ENCODE peak calls at places on chromosomes 3 and 15, in seven cellular contexts. B is right atrium auricular region, D is endothelial cell, I is iris pigment epithelial cell, K is neural crest cell, W is cerebellar cortex, A is left colon. G is an unnamed sample.

GRCh38 chr3:14632445-14632930 is 19.1 kb upstream of the CCDC174 start:
- DNase-seq in B (no peak), D (no peak), I (no peak), K (no peak), W (no peak), A (no peak), G (no peak)

GRCh38 chr3:64924961-64925360 is 237.2 kb upstream of the ADAMTS9 start:
- DNase-seq in B (no peak), D (no peak), I (no peak), K (no peak), W (no peak), A (no peak), G (no peak)

GRCh38 chr3:190366145-190366544 is 21.8 kb upstream of the CLDN16 start:
- DNase-seq in B (no peak), D (no peak), I (no peak), K (no peak), W (no peak), A (no peak), G (no peak)

GRCh38 chr15:39556461-39556860 is 24.4 kb upstream of the THBS1 start:
- DNase-seq in B (peak; percentile 26), D (no peak), I (no peak), K (no peak), W (no peak), A (no peak), G (no peak)

GRCh38 chr3:66442254-66443249 is 58.3 kb downstream of the LRIG1 start:
- DNase-seq in B (peak; percentile 74), D (peak; percentile 49), I (peak; percentile 78), K (no peak), W (peak; percentile 47), A (peak; percentile 86), G (no peak)

GRCh38 chr3:80649170-80649569 is 881.4 kb upstream of the ROBO1 start:
- DNase-seq in B (no peak), D (no peak), I (no peak), K (no peak), W (no peak), A (no peak), G (no peak)

GRCh38 chr3:110327870-110328269 is 743.7 kb upstream of the NECTIN3 start:
- DNase-seq in B (no peak), D (no peak), I (peak; percentile 38), K (no peak), W (no peak), A (no peak), G (no peak)

GRCh38 chr3:13715167-13715954 is 164.5 kb downstream of the WNT7A start:
- DNase-seq in B (no peak), D (no peak), I (no peak), K (no peak), W (no peak), A (no peak), G (no peak)

GRCh38 chr15:66703540-66703941 is 1.5 kb downstream of the SMAD6 start:
- DNase-seq in B (no peak), D (peak; percentile 36), I (peak; percentile 62), K (peak; percentile 27), W (no peak), A (no peak), G (peak; percentile 42)

GRCh38 chr3:70829101-70829500 is 516.7 kb upstream of the MDFIC2 start:
- DNase-seq in B (no peak), D (no peak), I (peak; percentile 84), K (no peak), W (no peak), A (no peak), G (no peak)

GRCh38 chr3:100089802-100090668 is 24.3 kb downstream of the FILIP1L start:
- DNase-seq in B (no peak), D (peak; percentile 16), I (peak; percentile 83), K (peak; percentile 15), W (no peak), A (no peak), G (peak; percentile 63)

GRCh38 chr3:101936419-101937331 is 87.4 kb downstream of the NFKBIZ start:
- DNase-seq in B (no peak), D (no peak), I (peak; percentile 94), K (no peak), W (no peak), A (no peak), G (no peak)

GRCh38 chr15:56871180-56871579 is 47.3 kb upstream of the TCF12 start:
- DNase-seq in B (no peak), D (no peak), I (peak; percentile 72), K (no peak), W (no peak), A (no peak), G (no peak)

GRCh38 chr15:98853593-98854420 is 153.8 kb downstream of the PGPEP1L start:
- DNase-seq in B (no peak), D (no peak), I (no peak), K (no peak), W (no peak), A (peak; percentile 51), G (no peak)

GRCh38 chr3:41569632-41570338 is 370.5 kb downstream of the CTNNB1 start:
- DNase-seq in B (no peak), D (no peak), I (no peak), K (no peak), W (no peak), A (no peak), G (no peak)

G was measured in erythroblast.